ENCODE peak calls at places on chromosome 20, in ten cellular contexts. T is nephron progenitor cell, Y is A549, V is heart right ventricle, M is dorsolateral prefrontal cortex, Q is IMR-90, J is AG04450, O is bronchial epithelial cell, C is mucosa of descending colon, S is GM12865. W is an unnamed sample.

GRCh38 chr20:41041693-41042092 is 13.1 kb downstream of the TOP1 start:
- DNase-seq in T (no peak), Y (no peak), V (no peak), M (no peak), Q (no peak), J (no peak), O (no peak), C (no peak), S (no peak), W (no peak)

GRCh38 chr20:62908971-62909791 is 17.1 kb downstream of the DIDO1 start:
- DNase-seq in T (no peak), Y (no peak), V (no peak), M (no peak), Q (no peak), J (no peak), O (no peak), C (no peak), S (no peak), W (no peak)

GRCh38 chr20:59181936-59182335 is 18.3 kb downstream of the ZNF831 start:
- DNase-seq in T (no peak), Y (no peak), V (no peak), M (no peak), Q (no peak), J (no peak), O (no peak), C (no peak), S (no peak), W (no peak)

GRCh38 chr20:57033994-57034393 is 232.4 kb downstream of the BMP7 start:
- DNase-seq in T (no peak), Y (no peak), V (no peak), M (no peak), Q (no peak), J (no peak), O (peak; percentile 5), C (no peak), S (no peak), W (no peak)

GRCh38 chr20:59567585-59568508 is 36.5 kb upstream of the PHACTR3 start:
- DNase-seq in T (no peak), Y (no peak), V (no peak), M (no peak), Q (no peak), J (no peak), O (no peak), C (no peak), S (no peak), W (no peak)

GRCh38 chr20:50399003-50399916 is 110.9 kb upstream of the PTPN1 start:
- DNase-seq in T (peak; percentile 23), Y (peak; percentile 31), V (peak; percentile 86), M (peak; percentile 13), Q (peak; percentile 51), J (no peak), O (no peak), C (no peak), S (no peak), W (no peak)

GRCh38 chr20:62309947-62310756 is 7.4 kb downstream of the ADRM1 start:
- DNase-seq in T (no peak), Y (no peak), V (no peak), M (no peak), Q (no peak), J (no peak), O (no peak), C (no peak), S (no peak), W (no peak)

GRCh38 chr20:31869942-31870702 is at the start of the genes DUSP15 and TTLL9:
- DNase-seq in T (peak; percentile 76), Y (no peak), V (peak; percentile 31), M (peak; percentile 50), Q (no peak), J (no peak), O (no peak), C (peak; percentile 52), S (no peak), W (no peak)

GRCh38 chr20:15699431-15700146 is 873.7 kb downstream of the KIF16B start:
- DNase-seq in T (no peak), Y (no peak), V (no peak), M (no peak), Q (no peak), J (no peak), O (no peak), C (no peak), S (no peak), W (no peak)
- TF ChIP-seq CTCF in T (no peak), Y (no peak), V (no peak), M (no peak), Q (no peak), J (no peak), O (no peak), C (no peak), S (no peak), W (peak; percentile 34)

DNA sequence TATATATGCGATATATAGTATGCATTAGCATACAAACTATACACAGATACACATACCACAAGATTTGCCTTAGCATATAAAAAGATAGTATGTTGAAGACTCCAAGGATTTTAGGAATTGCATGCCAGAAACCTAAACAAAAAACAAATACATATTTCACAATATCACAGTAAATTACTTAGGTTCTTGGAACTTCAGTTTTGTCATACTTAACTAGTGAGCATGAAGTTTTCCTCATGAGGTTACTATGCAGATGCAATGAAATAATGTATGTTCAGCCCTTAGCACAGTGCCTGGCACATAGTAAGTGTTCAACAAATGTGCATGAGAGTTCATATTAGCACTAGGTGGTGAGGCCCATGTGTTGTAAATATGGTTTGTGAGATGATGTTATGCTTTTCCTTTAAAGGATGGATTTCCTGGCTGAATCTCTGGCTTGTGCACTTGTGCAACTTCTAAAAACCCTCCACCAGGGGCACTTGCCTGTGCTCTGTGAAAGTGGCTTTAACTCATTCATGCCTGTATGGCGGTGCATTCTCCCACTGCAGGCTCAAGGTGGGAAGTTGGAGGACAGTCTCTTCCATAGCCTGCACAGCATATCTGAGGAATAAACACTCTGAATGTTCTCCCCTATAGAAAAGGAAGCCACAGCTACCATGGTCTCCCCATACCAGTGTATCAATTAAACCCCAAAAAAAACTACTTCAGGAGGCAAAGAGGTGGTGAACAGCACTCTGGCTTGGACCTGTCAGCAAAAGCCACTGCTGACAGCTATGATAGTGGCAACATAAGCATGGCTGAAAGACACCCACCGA is 624.1 kb upstream of the CDH4 start:
- DNase-seq in T (no peak), Y (peak; percentile 3), V (no peak), M (no peak), Q (no peak), J (no peak), O (no peak), C (no peak), S (no peak), W (no peak)
- TF ChIP-seq CTCF in T (peak; percentile 11), Y (no peak), V (no peak), M (no peak), Q (no peak), J (no peak), O (no peak), C (no peak), S (no peak), W (no peak)

GRCh38 chr20:45049904-45050471 is 50.9 kb downstream of the KCNS1 start:
- DNase-seq in T (no peak), Y (no peak), V (no peak), M (no peak), Q (no peak), J (no peak), O (no peak), C (no peak), S (peak; percentile 18), W (no peak)
- TF ChIP-seq CTCF in T (no peak), Y (no peak), V (no peak), M (no peak), Q (no peak), J (no peak), O (no peak), C (no peak), S (no peak), W (no peak)

GRCh38 chr20:44856442-44856841 is 29.1 kb upstream of the YWHAB start:
- DNase-seq in T (no peak), Y (no peak), V (no peak), M (no peak), Q (no peak), J (no peak), O (no peak), C (no peak), S (no peak), W (no peak)
- TF ChIP-seq CTCF in T (no peak), Y (no peak), V (no peak), M (no peak), Q (no peak), J (no peak), O (no peak), C (no peak), S (no peak), W (no peak)

W was measured in GM06990.